ENCODE peak calls at places on chromosomes 16 and 17, in six cellular contexts. S is fibroblast of lung; U is dorsolateral prefrontal cortex; G is CD4-positive, alpha-beta T cell; Q is kidney epithelial cell; I is SK-MEL-5. E is an unnamed sample.
A peak's percentile ranks its signal among the peaks of the same experiment; 100 is the strongest.

GRCh38 chr17:82388223-82388921 is 16.8 kb downstream of the UTS2R start:
- DNase-seq in S (no peak), U (no peak), G (no peak), Q (no peak), I (no peak), E (peak; percentile 5)

GRCh38 chr16:67001159-67001486 is 12.7 kb downstream of the CES4A start:
- DNase-seq in S (no peak), U (no peak), G (no peak), Q (no peak), I (no peak), E (no peak)

GRCh38 chr17:72465191-72466024 is 344.6 kb downstream of the SOX9 start:
- DNase-seq in S (peak; percentile 88), U (no peak), G (no peak), Q (peak; percentile 96), I (peak; percentile 72), E (peak; percentile 81)

GRCh38 chr17:13925579-13925978 is 143.7 kb upstream of the COX10 start:
- DNase-seq in S (peak; percentile 4), U (no peak), G (no peak), Q (no peak), I (peak; percentile 39), E (no peak)

GRCh38 chr17:59859444-59860025 is 33.2 kb downstream of the TUBD1 start:
- DNase-seq in S (peak; percentile 86), U (no peak), G (no peak), Q (no peak), I (peak; percentile 85), E (no peak)

GRCh38 chr17:17412331-17412730 is 64.5 kb upstream of the MED9 start:
- DNase-seq in S (no peak), U (no peak), G (no peak), Q (no peak), I (no peak), E (no peak)

GRCh38 chr17:30291571-30292489 is at the start of gene BLMH:
- DNase-seq in S (peak; percentile 81), U (peak; percentile 65), G (peak; percentile 84), Q (no peak), I (peak; percentile 82), E (peak; percentile 92)

GRCh38 chr16:67021321-67021720 is 7.6 kb upstream of the CBFB start:
- DNase-seq in S (no peak), U (no peak), G (no peak), Q (no peak), I (no peak), E (no peak)

GRCh38 chr17:78929908-78930775 is 5.0 kb upstream of the TIMP2 start:
- DNase-seq in S (no peak), U (no peak), G (no peak), Q (no peak), I (no peak), E (no peak)

GRCh38 chr16:77043076-77043475 is 147.9 kb upstream of the MON1B start:
- DNase-seq in S (peak; percentile 46), U (no peak), G (no peak), Q (no peak), I (peak; percentile 52), E (peak; percentile 39)

GRCh38 chr17:43710101-43710500 is 48.4 kb upstream of the MEOX1 start:
- DNase-seq in S (no peak), U (no peak), G (no peak), Q (no peak), I (no peak), E (no peak)

GRCh38 chr16:1437606-1438005 is 6.7 kb downstream of the PERCC1 start:
- DNase-seq in S (no peak), U (no peak), G (no peak), Q (no peak), I (no peak), E (no peak)